ENCODE peak calls at places on chromosomes 7 and 10, in nine cellular contexts. U is K562, D is A549, L is HepG2, G is NB4, Q is WTC11, A is endothelial cell of umbilical vein, S is HCT116, F is H1. K is an unnamed sample.

GRCh38 chr7:155090647-155091046 is 20.5 kb downstream of the HTR5A start:
- DNase-seq in G (peak; percentile 37), S (no peak), F (no peak), L (no peak), U (peak; percentile 8), D (no peak), A (no peak), Q (no peak), K (no peak)

GRCh38 chr7:22810843-22811242 is 11.8 kb downstream of the TOMM7 start:
- DNase-seq in S (no peak), U (no peak), F (no peak), D (no peak), Q (no peak), G (no peak), L (no peak), A (no peak), K (no peak)

GRCh38 chr10:133132711-133133291 is 27.2 kb upstream of the KNDC1 start:
- DNase-seq in A (no peak), Q (no peak), L (no peak), F (no peak), G (no peak), U (no peak), D (no peak), S (no peak), K (peak; percentile 30)

GRCh38 chr7:134435161-134435920 is 23.6 kb downstream of the AKR1B1 start:
- DNase-seq in Q (no peak), S (no peak), D (no peak), A (no peak), L (no peak), F (no peak), U (no peak), G (no peak), K (no peak)

GRCh38 chr10:77890097-77890496 is 36.5 kb downstream of the DLG5 start:
- DNase-seq in G (no peak), S (peak; percentile 43), F (peak; percentile 65), U (peak; percentile 57), A (no peak), Q (peak; percentile 84), D (no peak), L (no peak), K (no peak)

GRCh38 chr7:45863715-45864114 is 9.2 kb downstream of the CCDC201 start:
- DNase-seq in L (peak; percentile 23), S (no peak), Q (peak; percentile 69), G (peak; percentile 16), F (no peak), U (peak; percentile 14), A (no peak), D (no peak), K (no peak)

GRCh38 chr10:101958691-101959090 is 97.3 kb downstream of the ARMH3 start:
- DNase-seq in A (no peak), D (no peak), L (no peak), G (no peak), Q (no peak), U (no peak), F (no peak), S (no peak), K (no peak)

GRCh38 chr7:43637114-43637806 is 54.4 kb downstream of the STK17A start:
- DNase-seq in G (no peak), L (no peak), F (no peak), Q (no peak), A (peak; percentile 17), D (no peak), S (no peak), U (no peak), K (no peak)

GRCh38 chr10:31207636-31208035 is 111.4 kb upstream of the ZEB1 start:
- DNase-seq in Q (no peak), L (no peak), A (no peak), U (no peak), S (no peak), F (no peak), D (no peak), G (no peak), K (no peak)

GRCh38 chr7:68938151-68938550 is 660.1 kb upstream of the AUTS2 start:
- DNase-seq in L (no peak), S (no peak), D (no peak), F (no peak), U (no peak), A (no peak), Q (no peak), G (no peak), K (no peak)

GRCh38 chr10:4212111-4212635 is 427.2 kb upstream of the KLF6 start:
- DNase-seq in D (no peak), Q (no peak), L (no peak), A (no peak), F (no peak), S (no peak), G (no peak), U (no peak), K (no peak)
- TF ChIP-seq MAX in D (no peak), Q (no peak), L (no peak), A (no peak), F (no peak), S (no peak), G (no peak), U (no peak), K (no peak)

GRCh38 chr7:2245883-2246679 is 4.1 kb downstream of the NUDT1 start:
- DNase-seq in F (no peak), Q (no peak), D (no peak), A (no peak), L (no peak), U (no peak), G (no peak), S (no peak), K (no peak)
- TF ChIP-seq MAX in F (no peak), Q (no peak), D (no peak), A (no peak), L (no peak), U (no peak), G (no peak), S (no peak), K (no peak)

DNA sequence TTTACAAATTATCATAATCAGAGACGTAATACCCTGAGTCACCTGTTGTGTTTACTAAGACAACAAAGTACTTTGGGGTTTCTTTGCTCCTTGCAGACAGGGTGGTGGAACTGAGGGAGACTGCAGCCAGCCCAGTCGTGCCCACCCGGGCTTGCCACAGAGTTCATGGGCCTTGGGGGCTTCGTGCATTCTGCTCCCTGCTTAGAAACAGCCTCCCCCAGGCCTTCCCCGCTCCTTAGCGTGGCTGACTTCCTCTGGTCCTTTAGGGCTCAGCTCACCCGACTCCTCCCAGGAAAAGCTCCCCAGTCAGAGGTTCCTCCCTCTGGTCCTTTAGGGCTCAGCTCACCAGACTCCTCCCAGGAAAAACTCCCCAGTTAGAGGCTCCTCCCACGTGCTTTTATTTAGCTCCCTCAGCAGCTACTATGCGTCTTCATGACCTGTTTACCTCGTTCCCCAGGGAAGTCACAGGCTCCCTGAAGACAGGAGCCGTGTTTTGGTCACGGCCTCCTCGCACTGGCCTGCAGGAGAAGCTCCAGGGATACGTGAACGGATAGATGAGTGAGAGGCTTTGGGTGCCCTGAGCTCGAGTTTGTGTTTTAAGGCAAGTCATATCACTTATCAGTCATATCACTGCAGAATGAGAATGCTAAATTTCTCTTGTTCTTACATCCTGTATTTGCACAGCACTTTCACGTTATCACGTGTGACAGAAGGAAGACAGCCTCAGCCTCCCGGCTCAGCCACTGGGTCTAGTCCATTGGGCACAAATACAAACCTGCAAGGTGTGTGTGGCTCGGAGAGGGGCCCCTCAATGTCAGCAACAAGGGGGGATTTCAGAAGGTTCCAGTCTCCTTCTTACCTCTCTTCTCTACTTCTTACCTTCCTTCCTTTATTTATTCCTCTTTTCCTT is 52.7 kb upstream of the VIPR2 start:
- DNase-seq in S (no peak), Q (peak; percentile 28), L (no peak), F (no peak), U (peak; percentile 96), G (peak; percentile 94), A (no peak), D (no peak), K (no peak)
- TF ChIP-seq MAX in S (no peak), Q (no peak), L (no peak), F (no peak), U (peak; percentile 73), G (peak; percentile 90), A (no peak), D (no peak), K (no peak)

GRCh38 chr7:106485031-106485551 is 175.9 kb downstream of the CCDC71L start:
- DNase-seq in Q (no peak), L (no peak), F (no peak), D (no peak), S (no peak), A (peak; percentile 83), G (peak; percentile 12), U (no peak), K (no peak)
- TF ChIP-seq MAX in Q (no peak), L (no peak), F (no peak), D (no peak), S (no peak), A (no peak), G (no peak), U (no peak), K (peak; percentile 69)

GRCh38 chr7:107398161-107398560 is 71.7 kb upstream of the GPR22 start:
- DNase-seq in F (no peak), U (no peak), G (no peak), L (no peak), S (no peak), A (no peak), D (no peak), Q (peak; percentile 18), K (no peak)

GRCh38 chr7:107394301-107394700 is 75.6 kb upstream of the GPR22 start:
- DNase-seq in L (no peak), U (no peak), D (no peak), F (no peak), Q (no peak), S (no peak), G (no peak), A (no peak), K (no peak)

GRCh38 chr7:107396081-107396480 is 73.8 kb upstream of the GPR22 start:
- DNase-seq in A (no peak), L (no peak), F (no peak), U (no peak), Q (no peak), S (no peak), G (no peak), D (no peak), K (no peak)

GRCh38 chr7:107394831-107395230 is 75.0 kb upstream of the GPR22 start:
- DNase-seq in Q (no peak), D (no peak), U (no peak), L (no peak), A (no peak), F (no peak), G (no peak), S (no peak), K (no peak)

GRCh38 chr7:107396990-107397389 is 72.9 kb upstream of the GPR22 start:
- DNase-seq in S (no peak), D (no peak), G (peak; percentile 5), F (no peak), A (no peak), Q (no peak), U (peak; percentile 16), L (no peak), K (no peak)
- TF ChIP-seq MAX in S (no peak), D (no peak), G (no peak), F (no peak), A (no peak), Q (no peak), U (no peak), L (no peak), K (no peak)

GRCh38 chr10:85851300-85851699 is 515.3 kb downstream of the GRID1 start:
- DNase-seq in F (no peak), D (no peak), S (peak; percentile 7), L (no peak), Q (no peak), G (no peak), U (no peak), A (no peak), K (no peak)
- TF ChIP-seq MAX in F (no peak), D (no peak), S (no peak), L (no peak), Q (no peak), G (no peak), U (no peak), A (no peak), K (no peak)

K was measured in SK-N-SH.